ENCODE peak calls at places on chromosomes 6 and 20, in six cellular contexts. E is neuronal stem cell, Z is mesenchymal stem cell, K is IMR-90, J is H1, Q is trophoblast cell. X is an unnamed sample.

GRCh38 chr6:530425-530824 is 126.5 kb downstream of the HUS1B start:
- DNase-seq in E (no peak), Z (no peak), K (no peak), J (no peak), Q (no peak), X (no peak)

GRCh38 chr6:117531758-117532276 is 49.3 kb downstream of the DCBLD1 start:
- DNase-seq in E (no peak), Z (no peak), K (peak), J (no peak), Q (no peak), X (no peak)

GRCh38 chr6:169185692-169186485 is 67.8 kb downstream of the THBS2 start:
- DNase-seq in E (no peak), Z (no peak), K (no peak), J (no peak), Q (no peak), X (no peak)

GRCh38 chr6:111096246-111096645 is 8.9 kb downstream of the SLC16A10 start:
- DNase-seq in E (no peak), Z (no peak), K (no peak), J (no peak), Q (no peak), X (no peak)

GRCh38 chr6:144582939-144583613 is 297.9 kb downstream of the UTRN start:
- DNase-seq in E (no peak), Z (no peak), K (peak), J (no peak), Q (no peak), X (peak)

GRCh38 chr6:159716247-159717086 is 10.8 kb upstream of the WTAP start:
- DNase-seq in E (no peak), Z (peak), K (peak), J (no peak), Q (peak), X (no peak)

GRCh38 chr6:52360028-52360427 is 1.9 kb upstream of the PAQR8 start:
- DNase-seq in E (no peak), Z (peak), K (no peak), J (no peak), Q (no peak), X (no peak)

GRCh38 chr20:14721926-14722325 is 384.5 kb upstream of the FLRT3 start:
- DNase-seq in E (no peak), Z (no peak), K (no peak), J (no peak), Q (no peak), X (no peak)

GRCh38 chr6:53044071-53044470 is 21.1 kb upstream of the FBXO9 start:
- DNase-seq in E (no peak), Z (peak), K (peak), J (no peak), Q (no peak), X (peak)

GRCh38 chr20:14997791-14998190 is 660.4 kb upstream of the FLRT3 start:
- DNase-seq in E (no peak), Z (peak), K (no peak), J (no peak), Q (peak), X (peak)

DNA sequence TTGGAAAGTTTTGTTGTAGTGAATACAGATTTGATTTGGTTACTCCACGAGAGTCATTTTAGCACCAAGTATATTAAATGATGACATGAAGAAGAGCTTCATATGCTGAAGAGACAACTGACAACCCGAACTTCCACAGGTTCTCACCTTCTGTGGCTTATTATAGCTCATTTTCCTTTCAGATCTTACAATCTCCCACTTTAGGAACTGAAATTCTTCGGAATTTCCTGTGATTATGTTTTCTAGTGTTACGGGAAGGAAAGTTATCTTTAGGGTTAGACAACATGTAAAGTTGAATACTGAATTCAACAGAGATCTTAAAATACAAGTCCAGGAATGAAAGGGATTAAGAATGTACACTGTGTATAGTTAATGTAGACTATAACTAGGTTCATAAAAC is 49.6 kb upstream of the TXNDC5 start:
- DNase-seq in E (no peak), Z (no peak), K (no peak), J (no peak), Q (no peak), X (no peak)
- H3K4me3 ChIP-seq in E (no peak), Z (no peak), K (no peak), J (no peak), Q (no peak), X (no peak)

DNA sequence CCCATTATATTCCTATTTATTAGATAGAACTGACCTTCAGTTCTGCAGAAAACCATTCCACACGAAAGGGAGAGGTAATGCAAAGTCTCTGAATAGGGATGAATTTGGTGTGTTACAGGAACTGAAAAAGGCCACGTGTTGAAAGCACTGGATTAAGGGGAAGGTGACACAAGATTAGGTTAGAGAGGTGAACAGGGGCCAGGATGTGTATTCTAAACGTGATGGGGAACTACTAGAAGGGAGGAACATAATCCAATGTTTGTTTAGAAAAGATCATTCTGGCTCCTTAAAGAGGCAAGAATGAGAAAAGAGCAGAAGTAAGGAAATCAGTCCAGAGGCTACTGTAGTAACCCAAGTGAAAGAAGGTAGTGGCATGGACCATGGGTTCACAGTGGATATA is 6.3 kb upstream of the ZKSCAN8 start:
- DNase-seq in E (no peak), Z (no peak), K (no peak), J (no peak), Q (no peak), X (peak)
- H3K23ac ChIP-seq in E (no peak), Z (no peak), K (no peak), J (no peak), Q (no peak), X (no peak)

GRCh38 chr6:80321011-80321410 is 214.5 kb downstream of the BCKDHB start:
- DNase-seq in E (no peak), Z (no peak), K (no peak), J (no peak), Q (no peak), X (no peak)

GRCh38 chr6:80314531-80314930 is 208.1 kb downstream of the BCKDHB start:
- DNase-seq in E (no peak), Z (no peak), K (no peak), J (no peak), Q (no peak), X (no peak)

GRCh38 chr6:80319286-80319685 is 212.8 kb downstream of the BCKDHB start:
- DNase-seq in E (no peak), Z (no peak), K (no peak), J (no peak), Q (no peak), X (no peak)

GRCh38 chr6:80316655-80317332 is 210.3 kb downstream of the BCKDHB start:
- DNase-seq in E (no peak), Z (no peak), K (no peak), J (no peak), Q (no peak), X (no peak)
- H3K4me2 ChIP-seq in E (no peak), Z (no peak), K (no peak), J (no peak), Q (no peak), X (no peak)

DNA sequence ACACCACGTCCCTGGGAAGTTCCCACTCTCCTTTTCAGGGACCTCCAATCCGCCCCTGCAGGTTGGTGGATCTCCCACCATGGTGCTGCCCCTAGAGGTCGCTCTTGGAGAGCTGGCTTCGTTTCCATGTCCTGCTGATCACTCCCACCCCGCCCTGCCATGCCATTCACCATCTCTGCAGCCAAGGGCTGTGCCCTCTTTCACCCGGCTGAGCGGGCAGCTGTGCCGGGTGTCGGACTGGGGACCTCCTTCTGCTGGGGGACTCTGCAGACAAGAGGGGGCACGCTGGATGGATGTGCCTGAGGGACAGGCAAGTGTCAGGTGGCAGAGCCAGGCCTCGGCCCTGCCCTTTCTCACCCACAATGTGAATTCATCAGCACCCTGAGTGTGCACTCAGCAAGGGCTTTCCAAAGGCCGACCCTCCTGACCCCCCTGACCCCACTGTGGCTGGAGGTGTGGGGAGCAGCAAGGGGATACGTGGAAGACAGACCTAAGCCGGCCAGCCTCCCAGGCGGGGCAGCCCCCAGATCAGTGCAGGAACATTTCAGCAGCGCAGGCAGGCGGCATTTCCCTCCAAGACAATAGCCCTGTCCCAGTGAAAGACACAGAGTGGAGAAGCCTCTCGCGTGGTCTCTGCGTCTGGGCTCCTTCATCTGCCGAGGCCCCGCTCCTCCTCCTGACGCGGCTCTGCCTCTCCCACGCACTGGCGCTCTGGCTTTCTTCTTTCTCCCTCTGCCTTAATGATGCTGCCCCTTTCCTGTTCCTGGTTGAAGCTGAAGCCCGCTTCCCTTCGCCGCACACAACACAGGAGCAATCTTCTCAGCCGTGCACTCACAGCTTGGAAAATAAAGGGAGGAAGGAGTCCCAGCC is 347.2 kb downstream of the CDH4 start:
- DNase-seq in E (no peak), Z (no peak), K (no peak), J (no peak), Q (no peak), X (no peak)
- H3K4me3 ChIP-seq in E (no peak), Z (no peak), K (no peak), J (no peak), Q (no peak), X (no peak)

GRCh38 chr6:139311826-139312225 is 20.0 kb upstream of the TXLNB start:
- DNase-seq in E (no peak), Z (no peak), K (peak), J (no peak), Q (no peak), X (no peak)

GRCh38 chr6:139313229-139313628 is 21.4 kb upstream of the TXLNB start:
- DNase-seq in E (peak), Z (no peak), K (no peak), J (no peak), Q (no peak), X (peak)

GRCh38 chr6:139308936-139309603 is 17.3 kb upstream of the TXLNB start:
- DNase-seq in E (no peak), Z (peak), K (peak), J (no peak), Q (no peak), X (no peak)

GRCh38 chr6:139316622-139317317 is 25.0 kb upstream of the TXLNB start:
- DNase-seq in E (no peak), Z (no peak), K (no peak), J (no peak), Q (no peak), X (no peak)

DNA sequence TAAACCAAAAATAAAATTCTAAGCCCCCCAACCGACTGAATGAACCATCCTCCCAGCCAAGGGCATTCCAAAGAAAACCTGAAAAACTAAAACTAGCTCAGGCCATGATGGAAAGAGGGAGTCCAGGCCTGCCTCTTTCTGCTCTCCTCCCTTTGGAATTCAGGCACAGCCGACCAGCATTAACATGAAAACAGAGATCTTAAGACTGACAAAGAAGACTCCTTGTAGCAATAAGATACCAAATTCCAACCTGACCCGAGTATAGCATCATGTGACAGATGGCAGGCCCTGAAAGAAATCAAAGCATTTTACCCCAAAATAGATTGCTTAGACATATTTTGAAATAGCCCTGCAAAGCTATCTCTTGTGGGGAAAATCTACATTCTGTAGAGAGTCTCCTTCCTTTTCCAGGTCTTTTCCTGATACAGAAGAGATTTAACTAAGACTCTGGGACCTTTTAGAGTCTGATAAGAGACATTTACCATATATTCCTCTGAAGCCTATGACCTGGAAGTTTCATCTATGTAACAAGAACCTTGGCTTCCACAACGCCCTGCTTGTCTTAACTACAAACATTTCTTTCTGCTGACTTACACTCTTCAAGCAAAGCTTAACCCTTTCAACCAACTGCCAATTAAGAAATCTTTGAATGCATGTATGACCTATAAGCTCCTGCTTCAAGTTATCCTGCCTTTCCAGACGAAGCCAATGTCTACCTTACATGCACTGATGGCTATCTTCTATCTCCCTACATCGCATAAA is 22.2 kb upstream of the TXLNB start:
- DNase-seq in E (no peak), Z (no peak), K (peak), J (peak), Q (no peak), X (peak)
- H3K23ac ChIP-seq in E (no peak), Z (no peak), K (no peak), J (no peak), Q (no peak), X (no peak)

DNA sequence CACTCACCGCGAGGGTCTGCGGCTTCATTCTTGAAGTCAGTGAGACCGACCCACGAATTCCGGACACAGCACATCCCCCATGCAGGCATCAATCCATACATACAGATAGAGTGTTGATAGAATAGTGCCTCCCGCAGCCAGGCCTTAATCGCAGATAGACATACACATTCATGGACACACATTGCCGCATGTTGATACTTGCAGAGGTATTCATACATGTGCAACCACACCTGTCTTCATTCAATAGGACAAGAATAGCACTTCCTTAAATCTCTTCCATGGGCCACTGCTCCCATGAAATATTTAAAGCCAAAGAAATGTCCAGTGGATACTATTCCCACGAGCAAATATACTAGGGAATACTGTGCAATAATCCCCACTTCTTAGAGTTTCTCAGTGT is 170.5 kb downstream of the FRK start:
- DNase-seq in E (no peak), Z (no peak), K (no peak), J (no peak), Q (no peak), X (no peak)
- H3K4me2 ChIP-seq in E (no peak), Z (no peak), K (no peak), J (no peak), Q (no peak), X (no peak)

GRCh38 chr6:43308990-43309477 is 408 bp upstream of the CRIP3 start:
- DNase-seq in E (no peak), Z (no peak), K (no peak), J (no peak), Q (no peak), X (no peak)
- H3K4me3 ChIP-seq in E (peak), Z (peak), K (no peak), J (peak), Q (no peak), X (peak)

DNA sequence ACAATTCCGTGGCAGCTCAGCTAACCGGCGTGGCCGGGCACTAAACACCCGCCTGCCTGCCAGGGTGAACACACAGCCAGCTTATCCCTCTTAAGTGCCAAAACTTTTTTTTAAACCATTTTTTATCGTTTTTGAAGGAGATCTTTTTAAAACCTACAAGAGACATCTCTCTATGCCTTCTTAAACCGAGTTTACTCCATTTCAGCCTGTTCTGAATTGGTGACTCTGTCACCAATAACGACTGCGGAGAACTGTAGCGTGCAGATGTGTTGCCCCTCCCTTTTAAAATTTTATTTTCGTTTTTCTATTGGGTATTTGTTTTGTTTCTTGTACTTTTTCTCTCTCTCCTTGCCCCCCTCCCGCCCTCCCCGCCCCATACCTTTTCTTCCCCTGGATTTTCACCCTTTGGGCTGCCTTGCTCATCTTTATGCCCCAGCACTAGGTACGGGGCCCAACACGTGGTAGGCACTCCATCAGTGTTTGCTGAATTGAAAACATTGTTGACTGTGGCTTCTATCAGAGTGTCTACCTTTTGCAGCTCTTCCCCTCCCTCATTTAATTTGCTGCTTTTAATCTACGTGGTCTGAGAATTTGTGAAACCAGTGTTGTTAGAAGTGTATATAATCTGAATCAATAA is 1.5 kb downstream of the ZCCHC3 start:
- DNase-seq in E (no peak), Z (peak), K (no peak), J (no peak), Q (no peak), X (no peak)
- H3K23ac ChIP-seq in E (peak), Z (no peak), K (peak), J (no peak), Q (peak), X (peak)

GRCh38 chr20:53933232-53933846 is 137.1 kb downstream of the BCAS1 start:
- DNase-seq in E (no peak), Z (no peak), K (no peak), J (no peak), Q (no peak), X (no peak)
- H3K4me2 ChIP-seq in E (no peak), Z (no peak), K (no peak), J (no peak), Q (no peak), X (no peak)